ENCODE peak calls at places on chromosomes 11 and 22, in seven cellular contexts. One of them, this sample, is unnamed.

GRCh38 chr11:122697636-122698167 is 42.2 kb downstream of the UBASH3B start:
- DNase-seq in HCT116: no peak
- DNase-seq in HepG2: no peak
- DNase-seq in GM12878: no peak
- DNase-seq in K562: no peak
- DNase-seq in NT2/D1: no peak
- DNase-seq in H1: no peak
- DNase-seq in this sample: no peak

GRCh38 chr11:46422588-46422987 is 31.0 kb upstream of the CHRM4 start:
- DNase-seq in HCT116: no peak
- DNase-seq in HepG2: no peak
- DNase-seq in GM12878: no peak
- DNase-seq in K562: no peak
- DNase-seq in NT2/D1: no peak
- DNase-seq in H1: no peak
- DNase-seq in this sample: no peak

GRCh38 chr11:65058012-65058411 is 341 bp downstream of the NAALADL1 start:
- DNase-seq in HCT116: no peak
- DNase-seq in HepG2: no peak
- DNase-seq in GM12878: no peak
- DNase-seq in K562: no peak
- DNase-seq in NT2/D1: no peak
- DNase-seq in H1: no peak
- DNase-seq in this sample: no peak

GRCh38 chr11:72225411-72225951 is 914 bp downstream of the INPPL1 start:
- DNase-seq in HCT116: no peak
- DNase-seq in HepG2: no peak
- DNase-seq in GM12878: no peak
- DNase-seq in K562: no peak
- DNase-seq in NT2/D1: no peak
- DNase-seq in H1: no peak
- DNase-seq in this sample: peak

GRCh38 chr11:134332782-134333181 is 994 bp downstream of the GLB1L2 start:
- DNase-seq in HCT116: no peak
- DNase-seq in HepG2: no peak
- DNase-seq in GM12878: no peak
- DNase-seq in K562: no peak
- DNase-seq in NT2/D1: no peak
- DNase-seq in H1: no peak
- DNase-seq in this sample: no peak

GRCh38 chr11:46490576-46491100 is 99.1 kb upstream of the CHRM4 start:
- DNase-seq in HCT116: no peak
- DNase-seq in HepG2: no peak
- DNase-seq in GM12878: no peak
- DNase-seq in K562: no peak
- DNase-seq in NT2/D1: no peak
- DNase-seq in H1: no peak
- DNase-seq in this sample: no peak

GRCh38 chr11:65390099-65390941 is 3.9 kb downstream of the FRMD8 start:
- DNase-seq in HCT116: no peak
- DNase-seq in HepG2: no peak
- DNase-seq in GM12878: no peak
- DNase-seq in K562: peak
- DNase-seq in NT2/D1: no peak
- DNase-seq in H1: no peak
- DNase-seq in this sample: no peak

GRCh38 chr22:48228468-48228867 is 1466.0 kb downstream of the TBC1D22A start:
- DNase-seq in HCT116: no peak
- DNase-seq in HepG2: no peak
- DNase-seq in GM12878: no peak
- DNase-seq in K562: no peak
- DNase-seq in NT2/D1: no peak
- DNase-seq in H1: no peak
- DNase-seq in this sample: no peak

GRCh38 chr11:16393335-16393734 is 37.0 kb upstream of the SOX6 start:
- DNase-seq in HCT116: no peak
- DNase-seq in HepG2: no peak
- DNase-seq in GM12878: no peak
- DNase-seq in K562: no peak
- DNase-seq in NT2/D1: no peak
- DNase-seq in H1: no peak
- DNase-seq in this sample: no peak

GRCh38 chr11:21811572-21811971 is 381.3 kb upstream of the ANO5 start:
- DNase-seq in HCT116: no peak
- DNase-seq in HepG2: peak
- DNase-seq in GM12878: no peak
- DNase-seq in K562: no peak
- DNase-seq in NT2/D1: no peak
- DNase-seq in H1: no peak
- DNase-seq in this sample: no peak

GRCh38 chr11:66011239-66011784 is 496 bp upstream of the CST6 start:
- DNase-seq in HCT116: peak
- DNase-seq in HepG2: no peak
- DNase-seq in GM12878: no peak
- DNase-seq in K562: no peak
- DNase-seq in NT2/D1: peak
- DNase-seq in H1: no peak
- DNase-seq in this sample: no peak

GRCh38 chr11:126127284-126127845 is 64.7 kb upstream of the CDON start:
- DNase-seq in HCT116: no peak
- DNase-seq in HepG2: no peak
- DNase-seq in GM12878: no peak
- DNase-seq in K562: no peak
- DNase-seq in NT2/D1: no peak
- DNase-seq in H1: no peak
- DNase-seq in this sample: no peak

GRCh38 chr11:75593337-75593915 is 31.4 kb downstream of the SERPINH1 start:
- DNase-seq in HCT116: no peak
- DNase-seq in HepG2: peak
- DNase-seq in GM12878: no peak
- DNase-seq in K562: no peak
- DNase-seq in NT2/D1: no peak
- DNase-seq in H1: no peak
- DNase-seq in this sample: no peak

GRCh38 chr11:9313648-9314290 is 624 bp downstream of the TMEM41B start:
- DNase-seq in HCT116: no peak
- DNase-seq in HepG2: no peak
- DNase-seq in GM12878: no peak
- DNase-seq in K562: no peak
- DNase-seq in NT2/D1: no peak
- DNase-seq in H1: no peak
- DNase-seq in this sample: no peak

GRCh38 chr11:76672431-76673163 is 2.0 kb upstream of the LRRC32 start:
- DNase-seq in HCT116: no peak
- DNase-seq in HepG2: no peak
- DNase-seq in GM12878: peak
- DNase-seq in K562: no peak
- DNase-seq in NT2/D1: no peak
- DNase-seq in H1: no peak
- DNase-seq in this sample: no peak

GRCh38 chr11:19727246-19727645 is 14.6 kb downstream of the NAV2 start:
- DNase-seq in HCT116: no peak
- DNase-seq in HepG2: no peak
- DNase-seq in GM12878: no peak
- DNase-seq in K562: no peak
- DNase-seq in NT2/D1: no peak
- DNase-seq in H1: no peak
- DNase-seq in this sample: peak

GRCh38 chr11:64314805-64315561 is 2.4 kb downstream of the TRMT112 start:
- DNase-seq in HCT116: no peak
- DNase-seq in HepG2: no peak
- DNase-seq in GM12878: no peak
- DNase-seq in K562: no peak
- DNase-seq in NT2/D1: no peak
- DNase-seq in H1: no peak
- DNase-seq in this sample: no peak

GRCh38 chr11:105780781-105781525 is 171.1 kb downstream of the GRIA4 start:
- DNase-seq in HCT116: no peak
- DNase-seq in HepG2: no peak
- DNase-seq in GM12878: no peak
- DNase-seq in K562: no peak
- DNase-seq in NT2/D1: no peak
- DNase-seq in H1: no peak
- DNase-seq in this sample: no peak

GRCh38 chr22:26362471-26362870 is 66.6 kb upstream of the ASPHD2 start:
- DNase-seq in HCT116: no peak
- DNase-seq in HepG2: no peak
- DNase-seq in GM12878: no peak
- DNase-seq in K562: no peak
- DNase-seq in NT2/D1: no peak
- DNase-seq in H1: no peak
- DNase-seq in this sample: no peak

GRCh38 chr11:41879186-41879738 is 419.8 kb upstream of the LRRC4C start:
- DNase-seq in HCT116: no peak
- DNase-seq in HepG2: no peak
- DNase-seq in GM12878: no peak
- DNase-seq in K562: no peak
- DNase-seq in NT2/D1: no peak
- DNase-seq in H1: no peak
- DNase-seq in this sample: no peak

GRCh38 chr11:47850337-47850736 is 2.2 kb upstream of the NUP160 start:
- DNase-seq in HCT116: no peak
- DNase-seq in HepG2: no peak
- DNase-seq in GM12878: no peak
- DNase-seq in K562: no peak
- DNase-seq in NT2/D1: no peak
- DNase-seq in H1: no peak
- DNase-seq in this sample: no peak

GRCh38 chr11:70604221-70604620 is 205.9 kb downstream of the CTTN start:
- DNase-seq in HCT116: no peak
- DNase-seq in HepG2: no peak
- DNase-seq in GM12878: no peak
- DNase-seq in K562: no peak
- DNase-seq in NT2/D1: no peak
- DNase-seq in H1: no peak
- DNase-seq in this sample: no peak

GRCh38 chr11:23359297-23359696 is 499.0 kb upstream of the CCDC179 start:
- DNase-seq in HCT116: no peak
- DNase-seq in HepG2: peak
- DNase-seq in GM12878: no peak
- DNase-seq in K562: no peak
- DNase-seq in NT2/D1: no peak
- DNase-seq in H1: no peak
- DNase-seq in this sample: no peak

DNA sequence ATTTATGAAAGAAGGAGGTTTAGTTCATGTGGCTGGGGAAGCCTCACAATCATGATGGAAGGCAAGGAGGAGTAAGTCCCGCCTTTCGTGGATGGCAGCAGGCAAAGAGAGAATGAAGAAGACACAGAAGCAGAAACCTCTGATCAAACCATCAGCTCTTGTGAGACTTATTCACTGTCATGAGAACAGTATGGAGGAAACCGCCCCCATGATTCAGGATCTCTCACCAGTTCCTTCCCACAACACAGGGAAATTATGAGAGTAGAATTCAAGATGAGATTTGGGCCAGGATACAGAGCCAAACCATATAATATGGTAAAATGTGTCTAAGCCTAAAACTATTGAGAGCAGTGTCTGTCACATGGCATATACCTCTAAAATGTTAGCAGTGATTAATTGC is 503.8 kb upstream of the CCDC179 start:
- DNase-seq in HCT116: no peak
- DNase-seq in HepG2: no peak
- DNase-seq in GM12878: no peak
- DNase-seq in K562: no peak
- DNase-seq in NT2/D1: no peak
- DNase-seq in H1: no peak
- DNase-seq in this sample: no peak
- TF ChIP-seq YY1 in HCT116: no peak
- TF ChIP-seq YY1 in HepG2: no peak
- TF ChIP-seq YY1 in GM12878: no peak
- TF ChIP-seq YY1 in K562: no peak
- TF ChIP-seq YY1 in NT2/D1: no peak
- TF ChIP-seq YY1 in H1: no peak
- TF ChIP-seq YY1 in this sample: no peak

GRCh38 chr11:91773090-91773489 is 451.5 kb upstream of the FAT3 start:
- DNase-seq in HCT116: no peak
- DNase-seq in HepG2: no peak
- DNase-seq in GM12878: no peak
- DNase-seq in K562: no peak
- DNase-seq in NT2/D1: peak
- DNase-seq in H1: peak
- DNase-seq in this sample: no peak
- TF ChIP-seq YY1 in HCT116: no peak
- TF ChIP-seq YY1 in HepG2: no peak
- TF ChIP-seq YY1 in GM12878: no peak
- TF ChIP-seq YY1 in K562: no peak
- TF ChIP-seq YY1 in NT2/D1: no peak
- TF ChIP-seq YY1 in H1: no peak
- TF ChIP-seq YY1 in this sample: no peak

DNA sequence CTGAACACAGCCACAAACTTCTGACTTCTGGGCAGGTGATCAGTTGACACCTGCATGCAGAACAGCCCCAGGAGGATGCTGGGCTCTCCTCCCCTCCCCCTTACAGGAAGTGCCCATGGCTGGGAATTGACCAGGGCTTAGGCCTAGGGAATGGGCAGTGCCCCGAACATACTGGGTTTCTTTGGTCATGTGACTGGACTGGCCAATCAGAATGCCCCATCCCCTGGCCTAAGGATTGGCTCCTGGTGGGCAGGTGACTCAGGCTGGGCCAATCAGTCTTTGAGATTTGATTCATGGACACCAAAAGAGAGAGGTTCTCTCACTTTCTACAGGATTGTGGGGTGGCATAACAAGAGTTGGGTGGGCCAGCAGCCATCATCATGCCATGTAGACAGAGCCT is 37.1 kb downstream of the MCM5 start:
- DNase-seq in HCT116: peak
- DNase-seq in HepG2: no peak
- DNase-seq in GM12878: no peak
- DNase-seq in K562: peak
- DNase-seq in NT2/D1: no peak
- DNase-seq in H1: peak
- DNase-seq in this sample: peak
- TF ChIP-seq YY1 in HCT116: no peak
- TF ChIP-seq YY1 in HepG2: no peak
- TF ChIP-seq YY1 in GM12878: no peak
- TF ChIP-seq YY1 in K562: no peak
- TF ChIP-seq YY1 in NT2/D1: no peak
- TF ChIP-seq YY1 in H1: no peak
- TF ChIP-seq YY1 in this sample: no peak

GRCh38 chr22:38921801-38922200 is 35.6 kb upstream of the APOBEC3A start:
- DNase-seq in HCT116: no peak
- DNase-seq in HepG2: peak
- DNase-seq in GM12878: no peak
- DNase-seq in K562: no peak
- DNase-seq in NT2/D1: no peak
- DNase-seq in H1: no peak
- DNase-seq in this sample: no peak

GRCh38 chr22:38927033-38927789 is 30.2 kb upstream of the APOBEC3A start:
- DNase-seq in HCT116: peak
- DNase-seq in HepG2: no peak
- DNase-seq in GM12878: peak
- DNase-seq in K562: no peak
- DNase-seq in NT2/D1: peak
- DNase-seq in H1: peak
- DNase-seq in this sample: peak

GRCh38 chr22:38923463-38924196 is 33.8 kb upstream of the APOBEC3A start:
- DNase-seq in HCT116: peak
- DNase-seq in HepG2: peak
- DNase-seq in GM12878: no peak
- DNase-seq in K562: peak
- DNase-seq in NT2/D1: no peak
- DNase-seq in H1: no peak
- DNase-seq in this sample: peak

GRCh38 chr22:38925571-38926041 is 31.8 kb upstream of the APOBEC3A start:
- DNase-seq in HCT116: no peak
- DNase-seq in HepG2: no peak
- DNase-seq in GM12878: no peak
- DNase-seq in K562: no peak
- DNase-seq in NT2/D1: no peak
- DNase-seq in H1: no peak
- DNase-seq in this sample: no peak

GRCh38 chr22:38924197-38924952 is 33.0 kb upstream of the APOBEC3A start:
- DNase-seq in HCT116: peak
- DNase-seq in HepG2: peak
- DNase-seq in GM12878: no peak
- DNase-seq in K562: no peak
- DNase-seq in NT2/D1: no peak
- DNase-seq in H1: no peak
- DNase-seq in this sample: no peak
- TF ChIP-seq YY1 in HCT116: no peak
- TF ChIP-seq YY1 in HepG2: peak
- TF ChIP-seq YY1 in GM12878: no peak
- TF ChIP-seq YY1 in K562: no peak
- TF ChIP-seq YY1 in NT2/D1: no peak
- TF ChIP-seq YY1 in H1: no peak
- TF ChIP-seq YY1 in this sample: no peak

This sample was measured in SK-N-SH.